ENCODE peak calls at places on chromosomes 2 and 18, in six cellular contexts. D is coronary artery, J is astrocyte of the spinal cord, Q is esophagus squamous epithelium, N is stomach, K is neural crest cell. P is an unnamed sample.

GRCh38 chr18:35334821-35335220 is 9.4 kb downstream of the ZNF24 start:
- DNase-seq in D (no peak), K (no peak), N (no peak), Q (no peak), J (peak; percentile 26), P (no peak)

GRCh38 chr2:241983571-241984270 is 114.2 kb downstream of the RTP5 start:
- DNase-seq in K (no peak), N (peak; percentile 23), D (peak; percentile 62), Q (no peak), J (no peak), P (no peak)

GRCh38 chr18:55079481-55080350 is 120.5 kb upstream of the CCDC68 start:
- DNase-seq in J (peak; percentile 42), Q (no peak), D (no peak), N (no peak), K (no peak), P (no peak)

GRCh38 chr2:241635756-241636155 is 1.2 kb downstream of the THAP4 start:
- DNase-seq in J (no peak), Q (no peak), D (no peak), N (no peak), K (no peak), P (no peak)

GRCh38 chr18:21181763-21182162 is 60.3 kb upstream of the GREB1L start:
- DNase-seq in N (no peak), K (no peak), D (no peak), Q (no peak), J (no peak), P (no peak)

GRCh38 chr2:95040470-95040869 is 15.0 kb downstream of the MAL start:
- DNase-seq in Q (no peak), N (no peak), J (no peak), D (no peak), K (no peak), P (no peak)

GRCh38 chr2:238561230-238561629 is 134.5 kb downstream of the ASB1 start:
- DNase-seq in J (no peak), N (no peak), Q (no peak), K (no peak), D (no peak), P (no peak)

GRCh38 chr2:238811293-238811692 is 36.6 kb upstream of the TWIST2 start:
- DNase-seq in D (no peak), Q (no peak), J (no peak), K (no peak), N (no peak), P (no peak)

GRCh38 chr2:220315098-220315785 is 687.8 kb downstream of the SLC4A3 start:
- DNase-seq in K (no peak), Q (no peak), N (no peak), J (no peak), D (no peak), P (no peak)

GRCh38 chr18:23950644-23951043 is 63.9 kb upstream of the TTC39C start:
- DNase-seq in J (no peak), N (no peak), K (no peak), D (no peak), Q (no peak), P (no peak)

GRCh38 chr2:20567159-20567925 is 83.6 kb downstream of the HS1BP3 start:
- DNase-seq in J (no peak), K (peak; percentile 63), N (no peak), Q (no peak), D (no peak), P (no peak)
- TF ChIP-seq CTCF in J (no peak), K (no peak), N (no peak), Q (no peak), D (no peak), P (no peak)

GRCh38 chr2:131674174-131674507 is 146.5 kb downstream of the CCDC74A start:
- DNase-seq in N (no peak), J (no peak), Q (no peak), K (no peak), D (no peak), P (no peak)
- TF ChIP-seq CTCF in N (no peak), J (no peak), Q (no peak), K (no peak), D (no peak), P (peak; percentile 17)

GRCh38 chr2:75560768-75561565 is at the start of gene EVA1A:
- DNase-seq in D (no peak), N (no peak), Q (no peak), K (peak; percentile 34), J (peak; percentile 90), P (peak; percentile 65)

GRCh38 chr2:75561566-75562512 is 1.1 kb upstream of the EVA1A start:
- DNase-seq in D (no peak), Q (no peak), N (no peak), J (peak; percentile 31), K (no peak), P (no peak)

GRCh38 chr2:75558786-75559428 is 1.8 kb downstream of the EVA1A start:
- DNase-seq in Q (no peak), J (peak; percentile 15), D (no peak), K (no peak), N (no peak), P (no peak)

GRCh38 chr2:75559633-75560021 is 1.1 kb downstream of the EVA1A start:
- DNase-seq in J (peak; percentile 25), Q (no peak), D (no peak), K (no peak), N (no peak), P (no peak)

GRCh38 chr2:75560022-75560767 is 544 bp downstream of the EVA1A start:
- DNase-seq in D (no peak), N (no peak), Q (no peak), J (peak; percentile 45), K (peak; percentile 26), P (peak; percentile 31)
- TF ChIP-seq CTCF in D (no peak), N (no peak), Q (no peak), J (peak; percentile 67), K (peak; percentile 41), P (no peak)

GRCh38 chr2:48249631-48250473 is 280.1 kb upstream of the STON1 start:
- DNase-seq in Q (no peak), N (no peak), J (peak; percentile 20), D (no peak), K (no peak), P (no peak)

GRCh38 chr2:48249093-48249492 is 280.9 kb upstream of the STON1 start:
- DNase-seq in K (no peak), D (no peak), N (no peak), Q (no peak), J (peak; percentile 55), P (no peak)

GRCh38 chr2:48251437-48252148 is 278.4 kb upstream of the STON1 start:
- DNase-seq in K (no peak), D (no peak), N (no peak), Q (no peak), J (no peak), P (no peak)

GRCh38 chr2:48250474-48250844 is 279.5 kb upstream of the STON1 start:
- DNase-seq in K (no peak), D (no peak), N (no peak), Q (no peak), J (no peak), P (no peak)

GRCh38 chr2:48250943-48251342 is 279.0 kb upstream of the STON1 start:
- DNase-seq in N (no peak), K (no peak), J (no peak), Q (no peak), D (no peak), P (no peak)
- TF ChIP-seq CTCF in N (no peak), K (no peak), J (no peak), Q (no peak), D (no peak), P (no peak)

DNA sequence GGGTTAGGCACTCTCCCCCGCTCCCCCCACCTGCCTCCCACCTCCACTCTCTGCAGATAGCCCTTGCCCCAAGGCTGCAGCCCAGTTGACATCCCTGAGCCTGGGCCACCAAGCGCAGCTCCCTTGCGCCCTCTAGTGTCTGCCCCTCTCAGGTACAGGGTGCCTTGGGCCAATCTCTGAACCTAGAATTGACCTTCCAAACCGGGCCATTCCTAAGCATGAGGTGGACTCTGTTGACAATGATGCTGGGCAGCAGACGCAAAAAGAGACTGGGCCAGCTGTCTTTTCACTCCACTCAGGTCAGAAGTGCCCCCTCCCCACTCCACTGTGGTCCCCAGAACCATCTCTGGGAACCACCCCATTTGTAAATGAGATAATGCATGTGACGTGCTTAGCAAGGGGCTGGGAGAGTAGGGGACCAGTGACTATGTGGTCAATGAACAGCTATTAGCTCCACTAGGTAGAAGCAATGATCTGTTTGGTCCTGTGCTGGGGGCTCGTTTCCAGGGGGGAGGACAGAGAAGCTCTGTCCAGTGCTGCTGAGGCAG is 43.3 kb upstream of the PLB1 start:
- DNase-seq in D (no peak), Q (no peak), K (peak; percentile 71), J (peak; percentile 38), N (peak; percentile 82), P (peak; percentile 85)
- TF ChIP-seq CTCF in D (peak; percentile 80), Q (peak; percentile 92), K (peak; percentile 83), J (peak; percentile 95), N (peak; percentile 89), P (peak; percentile 87)

GRCh38 chr18:42310956-42311355 is 355.9 kb downstream of the PIK3C3 start:
- DNase-seq in Q (no peak), D (no peak), N (no peak), J (no peak), K (no peak), P (no peak)
- TF ChIP-seq CTCF in Q (no peak), D (no peak), N (no peak), J (no peak), K (no peak), P (no peak)

GRCh38 chr18:9557250-9557943 is 57.0 kb downstream of the PPP4R1 start:
- DNase-seq in N (no peak), K (no peak), Q (no peak), J (no peak), D (no peak), P (no peak)
- TF ChIP-seq CTCF in N (no peak), K (no peak), Q (no peak), J (no peak), D (no peak), P (no peak)

GRCh38 chr2:1887915-1888314 is 143.6 kb upstream of the PXDN start:
- DNase-seq in D (no peak), K (no peak), Q (no peak), J (no peak), N (no peak), P (no peak)
- TF ChIP-seq CTCF in D (no peak), K (peak; percentile 50), Q (no peak), J (peak; percentile 48), N (no peak), P (peak; percentile 67)

DNA sequence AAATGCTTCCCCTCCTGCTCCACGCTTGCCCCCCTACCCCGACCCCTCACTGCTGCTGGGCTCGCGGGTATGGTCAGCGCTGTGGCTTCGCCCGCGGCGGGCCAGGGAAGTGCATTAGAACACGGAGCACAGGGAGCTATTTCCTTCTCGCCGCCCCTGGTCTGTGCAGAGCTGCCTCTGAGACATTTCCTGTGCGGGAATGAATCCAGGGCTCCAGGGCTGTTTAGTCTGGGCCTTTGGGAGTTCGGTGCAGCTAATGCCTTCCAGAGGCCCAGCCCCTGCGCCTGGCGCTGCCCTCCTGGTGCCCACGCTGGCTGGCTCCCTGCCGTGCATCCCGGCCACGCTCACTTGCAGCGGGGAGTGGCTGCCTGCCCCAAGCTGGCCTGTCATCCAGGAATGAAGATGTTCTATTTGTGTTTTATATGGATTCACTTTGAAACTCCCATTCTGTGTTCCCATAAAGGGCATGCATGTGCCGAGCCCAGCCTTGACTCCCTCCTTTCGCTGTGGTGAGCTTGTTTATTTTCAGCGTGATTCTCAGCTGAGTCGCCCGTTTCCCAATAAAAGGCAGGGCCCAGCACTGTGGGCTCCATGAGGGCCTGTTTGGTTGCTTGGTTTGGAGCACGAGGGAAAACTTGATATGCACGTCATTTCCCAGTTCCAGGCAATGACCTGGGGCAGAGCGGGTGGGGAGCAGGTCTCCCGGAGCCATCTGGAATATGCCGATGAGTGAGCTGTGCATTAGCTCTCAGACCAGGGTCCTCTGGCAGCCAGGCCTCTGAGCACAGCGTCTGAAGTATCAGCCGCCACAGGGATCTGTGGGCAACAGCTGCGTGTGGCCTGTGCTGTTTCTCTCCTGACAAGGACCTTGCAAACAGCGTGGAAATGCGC is 42.7 kb downstream of the SH3RF3 start:
- DNase-seq in J (peak; percentile 98), N (peak; percentile 36), K (no peak), Q (no peak), D (peak; percentile 97), P (peak; percentile 28)
- TF ChIP-seq CTCF in J (peak; percentile 33), N (no peak), K (no peak), Q (peak; percentile 28), D (no peak), P (no peak)